ENCODE peak calls at places on chromosomes 2 and 18, in nine cellular contexts. One of them, this sample, is unnamed.

GRCh38 chr2:32838949-32839348 is 107.8 kb upstream of the LTBP1 start:
- DNase-seq in HCT116: no peak
- DNase-seq in DND-41: no peak
- DNase-seq in cardiac muscle cell: no peak
- DNase-seq in AG10803: no peak
- DNase-seq in kidney epithelial cell: no peak
- DNase-seq in tibial artery: no peak
- DNase-seq in OCI-LY7: peak
- DNase-seq in GM23338: no peak
- DNase-seq in this sample: no peak

GRCh38 chr2:147374410-147374811 is 470.4 kb upstream of the ACVR2A start:
- DNase-seq in HCT116: no peak
- DNase-seq in DND-41: no peak
- DNase-seq in cardiac muscle cell: no peak
- DNase-seq in AG10803: peak
- DNase-seq in kidney epithelial cell: no peak
- DNase-seq in tibial artery: no peak
- DNase-seq in OCI-LY7: no peak
- DNase-seq in GM23338: no peak
- DNase-seq in this sample: no peak

GRCh38 chr2:174013310-174013751 is 48.2 kb upstream of the SP3 start:
- DNase-seq in HCT116: no peak
- DNase-seq in DND-41: no peak
- DNase-seq in cardiac muscle cell: no peak
- DNase-seq in AG10803: peak
- DNase-seq in kidney epithelial cell: no peak
- DNase-seq in tibial artery: peak
- DNase-seq in OCI-LY7: no peak
- DNase-seq in GM23338: peak
- DNase-seq in this sample: no peak

GRCh38 chr2:27959496-27959895 is 69.0 kb downstream of the BABAM2 start:
- DNase-seq in HCT116: no peak
- DNase-seq in DND-41: no peak
- DNase-seq in cardiac muscle cell: no peak
- DNase-seq in AG10803: peak
- DNase-seq in kidney epithelial cell: no peak
- DNase-seq in tibial artery: peak
- DNase-seq in OCI-LY7: no peak
- DNase-seq in GM23338: no peak
- DNase-seq in this sample: no peak

GRCh38 chr2:239985356-239985755 is 39.8 kb downstream of the NDUFA10 start:
- DNase-seq in HCT116: no peak
- DNase-seq in DND-41: no peak
- DNase-seq in cardiac muscle cell: no peak
- DNase-seq in AG10803: no peak
- DNase-seq in kidney epithelial cell: no peak
- DNase-seq in tibial artery: no peak
- DNase-seq in OCI-LY7: no peak
- DNase-seq in GM23338: no peak
- DNase-seq in this sample: no peak

GRCh38 chr2:88857951-88858406 is 166.5 kb downstream of the RPIA start:
- DNase-seq in HCT116: no peak
- DNase-seq in DND-41: no peak
- DNase-seq in cardiac muscle cell: peak
- DNase-seq in AG10803: no peak
- DNase-seq in kidney epithelial cell: peak
- DNase-seq in tibial artery: no peak
- DNase-seq in OCI-LY7: peak
- DNase-seq in GM23338: peak
- DNase-seq in this sample: no peak

GRCh38 chr2:57022496-57022895 is 838.7 kb downstream of the CCDC85A start:
- DNase-seq in HCT116: no peak
- DNase-seq in DND-41: no peak
- DNase-seq in cardiac muscle cell: no peak
- DNase-seq in AG10803: peak
- DNase-seq in kidney epithelial cell: no peak
- DNase-seq in tibial artery: no peak
- DNase-seq in OCI-LY7: no peak
- DNase-seq in GM23338: no peak
- DNase-seq in this sample: no peak

GRCh38 chr2:29706171-29706690 is 215.2 kb downstream of the ALK start:
- DNase-seq in HCT116: no peak
- DNase-seq in DND-41: no peak
- DNase-seq in cardiac muscle cell: no peak
- DNase-seq in AG10803: peak
- DNase-seq in kidney epithelial cell: no peak
- DNase-seq in tibial artery: no peak
- DNase-seq in OCI-LY7: no peak
- DNase-seq in GM23338: no peak
- DNase-seq in this sample: no peak

DNA sequence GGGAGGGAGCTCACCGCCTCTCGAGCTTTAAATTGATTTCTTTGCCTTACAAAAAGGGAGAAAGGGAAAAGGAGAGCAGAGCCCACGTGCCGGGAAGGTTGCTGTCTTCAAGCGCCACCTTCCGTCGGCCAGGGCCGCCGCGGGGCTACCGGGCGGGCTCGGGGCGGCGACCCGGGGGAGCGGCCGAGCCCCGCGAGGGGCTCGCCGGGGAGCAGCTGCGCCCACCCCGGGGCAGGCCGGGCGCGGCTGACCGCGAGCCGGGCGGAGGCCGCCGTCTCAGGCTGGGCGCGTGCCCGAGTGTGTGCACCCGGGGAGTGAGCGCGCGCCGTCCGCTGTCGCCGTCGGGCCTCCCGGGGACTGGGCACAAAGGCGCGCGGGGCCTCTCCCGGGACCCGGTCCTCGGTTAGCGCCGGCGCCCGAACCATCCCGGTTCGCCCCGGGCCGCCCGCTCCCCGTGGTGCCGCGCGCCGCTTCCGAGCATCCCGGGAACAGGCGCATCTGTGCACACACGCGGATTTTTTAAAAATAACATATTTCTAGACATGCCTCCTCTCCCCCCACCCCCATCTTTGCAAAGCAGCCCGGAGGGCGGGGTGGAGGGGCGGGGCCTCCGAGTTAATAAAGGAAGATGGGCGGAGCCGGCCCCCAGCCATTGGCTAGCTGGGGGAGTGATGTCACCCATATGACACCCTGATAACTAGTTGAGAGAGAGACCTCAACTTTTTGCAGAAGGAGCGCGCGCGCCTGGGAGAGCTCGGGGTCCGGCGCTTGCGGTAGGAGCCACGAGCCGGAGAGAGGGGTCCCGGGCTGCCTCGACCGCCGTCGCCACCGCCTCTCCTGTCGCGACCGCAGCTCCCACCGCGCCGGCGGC is at the start of gene SOX11:
- DNase-seq in HCT116: no peak
- DNase-seq in DND-41: no peak
- DNase-seq in cardiac muscle cell: peak
- DNase-seq in AG10803: peak
- DNase-seq in kidney epithelial cell: peak
- DNase-seq in tibial artery: no peak
- DNase-seq in OCI-LY7: peak
- DNase-seq in GM23338: peak
- DNase-seq in this sample: no peak
- TF ChIP-seq CTCF in HCT116: no peak
- TF ChIP-seq CTCF in DND-41: no peak
- TF ChIP-seq CTCF in cardiac muscle cell: no peak
- TF ChIP-seq CTCF in AG10803: no peak
- TF ChIP-seq CTCF in kidney epithelial cell: peak
- TF ChIP-seq CTCF in tibial artery: no peak
- TF ChIP-seq CTCF in OCI-LY7: peak
- TF ChIP-seq CTCF in GM23338: no peak
- TF ChIP-seq CTCF in this sample: no peak

GRCh38 chr2:169094676-169095075 is 25.3 kb downstream of the DHRS9 start:
- DNase-seq in HCT116: no peak
- DNase-seq in DND-41: no peak
- DNase-seq in cardiac muscle cell: no peak
- DNase-seq in AG10803: no peak
- DNase-seq in kidney epithelial cell: no peak
- DNase-seq in tibial artery: no peak
- DNase-seq in OCI-LY7: no peak
- DNase-seq in GM23338: no peak
- DNase-seq in this sample: no peak

GRCh38 chr2:169091256-169091655 is 21.9 kb downstream of the DHRS9 start:
- DNase-seq in HCT116: no peak
- DNase-seq in DND-41: no peak
- DNase-seq in cardiac muscle cell: no peak
- DNase-seq in AG10803: no peak
- DNase-seq in kidney epithelial cell: no peak
- DNase-seq in tibial artery: no peak
- DNase-seq in OCI-LY7: no peak
- DNase-seq in GM23338: no peak
- DNase-seq in this sample: no peak

GRCh38 chr2:169091761-169092523 is 22.6 kb downstream of the DHRS9 start:
- DNase-seq in HCT116: peak
- DNase-seq in DND-41: no peak
- DNase-seq in cardiac muscle cell: no peak
- DNase-seq in AG10803: peak
- DNase-seq in kidney epithelial cell: peak
- DNase-seq in tibial artery: no peak
- DNase-seq in OCI-LY7: no peak
- DNase-seq in GM23338: no peak
- DNase-seq in this sample: no peak

GRCh38 chr2:169093535-169093934 is 24.2 kb downstream of the DHRS9 start:
- DNase-seq in HCT116: no peak
- DNase-seq in DND-41: no peak
- DNase-seq in cardiac muscle cell: no peak
- DNase-seq in AG10803: no peak
- DNase-seq in kidney epithelial cell: no peak
- DNase-seq in tibial artery: no peak
- DNase-seq in OCI-LY7: no peak
- DNase-seq in GM23338: no peak
- DNase-seq in this sample: no peak

DNA sequence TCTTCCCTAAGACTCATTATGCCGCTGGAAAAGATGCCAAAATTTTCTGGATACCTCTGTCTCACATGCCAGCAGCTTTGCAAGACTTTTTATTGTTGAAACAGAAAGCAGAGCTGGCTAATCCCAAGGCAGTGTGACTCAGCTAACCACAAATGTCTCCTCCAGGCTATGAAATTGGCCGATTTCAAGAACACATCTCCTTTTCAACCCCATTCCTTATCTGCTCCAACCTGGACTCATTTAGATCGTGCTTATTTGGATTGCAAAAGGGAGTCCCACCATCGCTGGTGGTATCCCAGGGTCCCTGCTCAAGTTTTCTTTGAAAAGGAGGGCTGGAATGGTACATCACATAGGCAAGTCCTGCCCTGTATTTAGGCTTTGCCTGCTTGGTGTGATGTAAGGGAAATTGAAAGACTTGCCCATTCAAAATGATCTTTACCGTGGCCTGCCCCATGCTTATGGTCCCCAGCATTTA is 26.3 kb downstream of the DHRS9 start:
- DNase-seq in HCT116: peak
- DNase-seq in DND-41: no peak
- DNase-seq in cardiac muscle cell: no peak
- DNase-seq in AG10803: peak
- DNase-seq in kidney epithelial cell: peak
- DNase-seq in tibial artery: no peak
- DNase-seq in OCI-LY7: no peak
- DNase-seq in GM23338: no peak
- DNase-seq in this sample: no peak
- H3K4me3 ChIP-seq in HCT116: no peak
- H3K4me3 ChIP-seq in DND-41: no peak
- H3K4me3 ChIP-seq in cardiac muscle cell: no peak
- H3K4me3 ChIP-seq in AG10803: no peak
- H3K4me3 ChIP-seq in kidney epithelial cell: no peak
- H3K4me3 ChIP-seq in tibial artery: no peak
- H3K4me3 ChIP-seq in OCI-LY7: no peak
- H3K4me3 ChIP-seq in GM23338: no peak
- H3K4me3 ChIP-seq in this sample: no peak

DNA sequence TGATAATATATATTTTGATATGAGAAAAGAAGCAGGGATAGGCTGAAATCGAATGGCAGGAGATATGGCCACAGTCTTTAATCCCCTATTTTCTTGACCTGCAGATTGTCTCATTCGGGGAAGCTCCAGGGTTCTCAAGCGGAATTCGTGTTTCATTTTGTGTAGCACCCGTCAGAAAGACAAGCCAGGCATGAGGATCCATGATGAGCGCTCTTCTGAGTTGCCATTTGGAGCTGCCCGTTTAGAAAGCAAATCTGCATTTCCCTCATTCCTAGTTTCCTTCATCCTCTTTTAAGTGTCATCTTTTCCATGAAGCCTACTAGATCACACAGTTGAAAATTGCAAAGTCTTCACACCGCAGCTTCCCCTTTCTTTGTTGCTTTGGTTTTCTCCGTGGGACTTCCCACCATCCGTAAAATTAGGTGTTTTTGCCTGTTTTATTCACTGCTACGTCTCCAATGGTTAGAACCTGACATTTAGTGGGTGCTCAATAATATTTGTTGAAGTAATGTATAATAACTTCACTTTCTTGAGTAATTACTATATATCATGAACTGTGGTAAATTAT is 16.9 kb downstream of the HNMT start:
- DNase-seq in HCT116: no peak
- DNase-seq in DND-41: no peak
- DNase-seq in cardiac muscle cell: no peak
- DNase-seq in AG10803: no peak
- DNase-seq in kidney epithelial cell: no peak
- DNase-seq in tibial artery: no peak
- DNase-seq in OCI-LY7: no peak
- DNase-seq in GM23338: no peak
- DNase-seq in this sample: no peak
- TF ChIP-seq CTCF in HCT116: no peak
- TF ChIP-seq CTCF in DND-41: no peak
- TF ChIP-seq CTCF in cardiac muscle cell: no peak
- TF ChIP-seq CTCF in AG10803: no peak
- TF ChIP-seq CTCF in kidney epithelial cell: no peak
- TF ChIP-seq CTCF in tibial artery: no peak
- TF ChIP-seq CTCF in OCI-LY7: no peak
- TF ChIP-seq CTCF in GM23338: no peak
- TF ChIP-seq CTCF in this sample: no peak

GRCh38 chr18:37965572-37965970 is 400.0 kb upstream of the CELF4 start:
- DNase-seq in HCT116: no peak
- DNase-seq in DND-41: no peak
- DNase-seq in cardiac muscle cell: no peak
- DNase-seq in AG10803: no peak
- DNase-seq in kidney epithelial cell: no peak
- DNase-seq in tibial artery: no peak
- DNase-seq in OCI-LY7: no peak
- DNase-seq in GM23338: no peak
- DNase-seq in this sample: no peak

GRCh38 chr18:37958499-37958898 is 392.9 kb upstream of the CELF4 start:
- DNase-seq in HCT116: no peak
- DNase-seq in DND-41: no peak
- DNase-seq in cardiac muscle cell: no peak
- DNase-seq in AG10803: no peak
- DNase-seq in kidney epithelial cell: no peak
- DNase-seq in tibial artery: no peak
- DNase-seq in OCI-LY7: no peak
- DNase-seq in GM23338: no peak
- DNase-seq in this sample: no peak

GRCh38 chr18:37963837-37964236 is 398.2 kb upstream of the CELF4 start:
- DNase-seq in HCT116: no peak
- DNase-seq in DND-41: no peak
- DNase-seq in cardiac muscle cell: no peak
- DNase-seq in AG10803: no peak
- DNase-seq in kidney epithelial cell: no peak
- DNase-seq in tibial artery: no peak
- DNase-seq in OCI-LY7: no peak
- DNase-seq in GM23338: no peak
- DNase-seq in this sample: no peak

GRCh38 chr18:37964885-37965571 is 399.4 kb upstream of the CELF4 start:
- DNase-seq in HCT116: no peak
- DNase-seq in DND-41: no peak
- DNase-seq in cardiac muscle cell: no peak
- DNase-seq in AG10803: no peak
- DNase-seq in kidney epithelial cell: no peak
- DNase-seq in tibial artery: no peak
- DNase-seq in OCI-LY7: no peak
- DNase-seq in GM23338: peak
- DNase-seq in this sample: no peak

GRCh38 chr18:37962316-37962966 is 396.8 kb upstream of the CELF4 start:
- DNase-seq in HCT116: no peak
- DNase-seq in DND-41: no peak
- DNase-seq in cardiac muscle cell: no peak
- DNase-seq in AG10803: no peak
- DNase-seq in kidney epithelial cell: no peak
- DNase-seq in tibial artery: no peak
- DNase-seq in OCI-LY7: no peak
- DNase-seq in GM23338: no peak
- DNase-seq in this sample: no peak
- H3K4me3 ChIP-seq in HCT116: no peak
- H3K4me3 ChIP-seq in DND-41: no peak
- H3K4me3 ChIP-seq in cardiac muscle cell: no peak
- H3K4me3 ChIP-seq in AG10803: no peak
- H3K4me3 ChIP-seq in kidney epithelial cell: no peak
- H3K4me3 ChIP-seq in tibial artery: no peak
- H3K4me3 ChIP-seq in OCI-LY7: no peak
- H3K4me3 ChIP-seq in GM23338: no peak
- H3K4me3 ChIP-seq in this sample: no peak